ENCODE peak calls at places on chromosome 10, in seven cellular contexts. A is sigmoid colon; M is iris pigment epithelial cell; D is T-helper 2 cell; S is activated CD4-positive, CD25-positive, alpha-beta regulatory T cell; J is NAMALWA; F is left colon. Y is an unnamed sample.

GRCh38 chr10:50861370-50861769 is 24.1 kb downstream of the A1CF start:
- DNase-seq in F (no peak), S (no peak), J (no peak), D (no peak), M (no peak), A (no peak), Y (no peak)

GRCh38 chr10:82245157-82245556 is 370.2 kb downstream of the NRG3 start:
- DNase-seq in S (no peak), D (no peak), M (no peak), A (no peak), F (no peak), J (no peak), Y (no peak)

GRCh38 chr10:86269332-86269731 is 97.3 kb downstream of the GRID1 start:
- DNase-seq in A (peak), S (no peak), F (no peak), J (no peak), M (no peak), D (no peak), Y (peak)

GRCh38 chr10:60399343-60399742 is 9.7 kb upstream of the ANK3 start:
- DNase-seq in F (no peak), M (no peak), S (no peak), D (no peak), J (no peak), A (no peak), Y (no peak)

GRCh38 chr10:4801405-4801804 is 24.6 kb upstream of the AKR1E2 start:
- DNase-seq in A (no peak), S (no peak), J (no peak), D (no peak), M (no peak), F (no peak), Y (no peak)

GRCh38 chr10:15346440-15347141 is 24.5 kb downstream of the FAM171A1 start:
- DNase-seq in F (no peak), J (no peak), A (peak), M (peak), S (no peak), D (no peak), Y (no peak)

GRCh38 chr10:103932996-103933395 is 15.0 kb upstream of the STN1 start:
- DNase-seq in M (no peak), J (no peak), D (no peak), A (no peak), S (no peak), F (no peak), Y (no peak)

GRCh38 chr10:5293691-5294550 is 70.8 kb upstream of the UCN3 start:
- DNase-seq in M (peak), J (peak), A (no peak), S (no peak), D (peak), F (peak), Y (peak)

GRCh38 chr10:111103196-111103595 is 26.4 kb downstream of the ADRA2A start:
- DNase-seq in M (no peak), F (peak), D (no peak), J (no peak), S (no peak), A (peak), Y (peak)

GRCh38 chr10:121627810-121628209 is 29.6 kb upstream of the FGFR2 start:
- DNase-seq in J (no peak), M (peak), D (no peak), A (peak), F (no peak), S (no peak), Y (no peak)

GRCh38 chr10:131981429-131982184 is at the start of gene BNIP3:
- DNase-seq in F (peak), D (peak), S (peak), M (peak), J (peak), A (peak), Y (peak)

GRCh38 chr10:125985557-125986246 is 89.3 kb downstream of the FANK1 start:
- DNase-seq in S (no peak), F (no peak), A (no peak), M (no peak), J (no peak), D (no peak), Y (no peak)

GRCh38 chr10:3874988-3875841 is 90.2 kb upstream of the KLF6 start:
- DNase-seq in S (no peak), D (no peak), A (no peak), F (no peak), M (no peak), J (peak), Y (no peak)

GRCh38 chr10:86261933-86262665 is 104.5 kb downstream of the GRID1 start:
- DNase-seq in A (peak), J (peak), F (peak), S (no peak), M (no peak), D (no peak), Y (peak)

GRCh38 chr10:77049146-77049545 is 588.5 kb downstream of the KCNMA1 start:
- DNase-seq in S (no peak), D (no peak), M (no peak), J (no peak), A (no peak), F (no peak), Y (no peak)

Y was measured in cardiac septum.